ENCODE peak calls at places on chromosomes 2 and 18, in six cellular contexts. One of them, this sample, is unnamed.

GRCh38 chr2:10406491-10406890 is 41.6 kb downstream of the ODC1 start:
- DNase-seq in GDM1: no peak
- DNase-seq in RPMI7951: no peak
- DNase-seq in HT1080: no peak
- DNase-seq in NCI-H510A treated with DMSO at 0.1 percent for 48 hours: no peak
- DNase-seq in neural crest cell: no peak
- DNase-seq in this sample: no peak

GRCh38 chr18:48545690-48546365 is 7.0 kb downstream of the CTIF start:
- DNase-seq in neural crest cell: peak
- DNase-seq in GDM1: peak
- DNase-seq in NCI-H510A treated with DMSO at 0.1 percent for 48 hours: peak
- DNase-seq in HT1080: peak
- DNase-seq in RPMI7951: no peak
- DNase-seq in this sample: no peak

GRCh38 chr2:219279151-219279915 is at the start of gene DNAJB2:
- DNase-seq in neural crest cell: peak
- DNase-seq in NCI-H510A treated with DMSO at 0.1 percent for 48 hours: peak
- DNase-seq in RPMI7951: peak
- DNase-seq in GDM1: peak
- DNase-seq in HT1080: peak
- DNase-seq in this sample: peak

GRCh38 chr2:10931710-10932255 is 20.0 kb downstream of the KCNF1 start:
- DNase-seq in GDM1: no peak
- DNase-seq in neural crest cell: no peak
- DNase-seq in RPMI7951: peak
- DNase-seq in HT1080: peak
- DNase-seq in NCI-H510A treated with DMSO at 0.1 percent for 48 hours: no peak
- DNase-seq in this sample: no peak

GRCh38 chr18:79422022-79422782 is 26.5 kb downstream of the NFATC1 start:
- DNase-seq in neural crest cell: no peak
- DNase-seq in HT1080: peak
- DNase-seq in RPMI7951: no peak
- DNase-seq in GDM1: no peak
- DNase-seq in NCI-H510A treated with DMSO at 0.1 percent for 48 hours: no peak
- DNase-seq in this sample: no peak

GRCh38 chr2:158457826-158458616 is 1.3 kb downstream of the PKP4 start:
- DNase-seq in NCI-H510A treated with DMSO at 0.1 percent for 48 hours: peak
- DNase-seq in GDM1: no peak
- DNase-seq in neural crest cell: peak
- DNase-seq in RPMI7951: peak
- DNase-seq in HT1080: peak
- DNase-seq in this sample: peak

GRCh38 chr2:95319481-95320343 is 22.6 kb downstream of the KCNIP3 start:
- DNase-seq in RPMI7951: no peak
- DNase-seq in HT1080: no peak
- DNase-seq in NCI-H510A treated with DMSO at 0.1 percent for 48 hours: no peak
- DNase-seq in neural crest cell: no peak
- DNase-seq in GDM1: no peak
- DNase-seq in this sample: no peak

GRCh38 chr2:86413296-86414085 is 27.7 kb upstream of the KDM3A start:
- DNase-seq in NCI-H510A treated with DMSO at 0.1 percent for 48 hours: no peak
- DNase-seq in HT1080: no peak
- DNase-seq in neural crest cell: no peak
- DNase-seq in GDM1: no peak
- DNase-seq in RPMI7951: no peak
- DNase-seq in this sample: no peak

GRCh38 chr2:95315801-95316411 is 18.8 kb downstream of the KCNIP3 start:
- DNase-seq in RPMI7951: peak
- DNase-seq in NCI-H510A treated with DMSO at 0.1 percent for 48 hours: no peak
- DNase-seq in HT1080: peak
- DNase-seq in neural crest cell: no peak
- DNase-seq in GDM1: no peak
- DNase-seq in this sample: no peak

GRCh38 chr2:53021285-53021684 is 746.3 kb upstream of the CHAC2 start:
- DNase-seq in RPMI7951: no peak
- DNase-seq in GDM1: no peak
- DNase-seq in neural crest cell: no peak
- DNase-seq in NCI-H510A treated with DMSO at 0.1 percent for 48 hours: no peak
- DNase-seq in HT1080: peak
- DNase-seq in this sample: no peak

GRCh38 chr2:203859030-203859854 is 8.3 kb upstream of the CTLA4 start:
- DNase-seq in RPMI7951: no peak
- DNase-seq in NCI-H510A treated with DMSO at 0.1 percent for 48 hours: no peak
- DNase-seq in neural crest cell: no peak
- DNase-seq in GDM1: no peak
- DNase-seq in HT1080: no peak
- DNase-seq in this sample: no peak

GRCh38 chr2:141911485-141912066 is 219.2 kb downstream of the LRP1B start:
- DNase-seq in GDM1: no peak
- DNase-seq in HT1080: peak
- DNase-seq in NCI-H510A treated with DMSO at 0.1 percent for 48 hours: peak
- DNase-seq in RPMI7951: no peak
- DNase-seq in neural crest cell: peak
- DNase-seq in this sample: peak

GRCh38 chr2:15863494-15864175 is 76.7 kb upstream of the MYCN start:
- DNase-seq in HT1080: no peak
- DNase-seq in GDM1: no peak
- DNase-seq in NCI-H510A treated with DMSO at 0.1 percent for 48 hours: no peak
- DNase-seq in RPMI7951: no peak
- DNase-seq in neural crest cell: no peak
- DNase-seq in this sample: no peak

GRCh38 chr2:10517351-10518043 is 69.4 kb upstream of the ODC1 start:
- DNase-seq in NCI-H510A treated with DMSO at 0.1 percent for 48 hours: no peak
- DNase-seq in neural crest cell: no peak
- DNase-seq in RPMI7951: no peak
- DNase-seq in GDM1: no peak
- DNase-seq in HT1080: no peak
- DNase-seq in this sample: no peak

GRCh38 chr2:120344214-120344990 is 1.5 kb upstream of the INHBB start:
- DNase-seq in HT1080: no peak
- DNase-seq in NCI-H510A treated with DMSO at 0.1 percent for 48 hours: peak
- DNase-seq in RPMI7951: no peak
- DNase-seq in neural crest cell: peak
- DNase-seq in GDM1: no peak
- DNase-seq in this sample: no peak

GRCh38 chr2:29262681-29263260 is 147.6 kb downstream of the CLIP4 start:
- DNase-seq in neural crest cell: no peak
- DNase-seq in HT1080: no peak
- DNase-seq in NCI-H510A treated with DMSO at 0.1 percent for 48 hours: peak
- DNase-seq in RPMI7951: peak
- DNase-seq in GDM1: no peak
- DNase-seq in this sample: no peak

GRCh38 chr2:176096243-176096985 is 3.2 kb upstream of the HOXD12 start:
- DNase-seq in NCI-H510A treated with DMSO at 0.1 percent for 48 hours: no peak
- DNase-seq in HT1080: peak
- DNase-seq in neural crest cell: no peak
- DNase-seq in RPMI7951: peak
- DNase-seq in GDM1: no peak
- DNase-seq in this sample: no peak

GRCh38 chr18:78735131-78736014 is 244.2 kb upstream of the SALL3 start:
- DNase-seq in NCI-H510A treated with DMSO at 0.1 percent for 48 hours: no peak
- DNase-seq in HT1080: no peak
- DNase-seq in RPMI7951: no peak
- DNase-seq in neural crest cell: no peak
- DNase-seq in GDM1: no peak
- DNase-seq in this sample: no peak

GRCh38 chr2:127397568-127398238 is 9.9 kb upstream of the MAP3K2 start:
- DNase-seq in HT1080: no peak
- DNase-seq in neural crest cell: no peak
- DNase-seq in NCI-H510A treated with DMSO at 0.1 percent for 48 hours: no peak
- DNase-seq in RPMI7951: no peak
- DNase-seq in GDM1: no peak
- DNase-seq in this sample: no peak

GRCh38 chr2:96254592-96254991 is 11.2 kb downstream of the TMEM127 start:
- DNase-seq in NCI-H510A treated with DMSO at 0.1 percent for 48 hours: no peak
- DNase-seq in neural crest cell: no peak
- DNase-seq in HT1080: no peak
- DNase-seq in RPMI7951: no peak
- DNase-seq in GDM1: no peak
- DNase-seq in this sample: peak

GRCh38 chr2:162462911-162463310 is 119.0 kb downstream of the GCA start:
- DNase-seq in RPMI7951: no peak
- DNase-seq in HT1080: no peak
- DNase-seq in NCI-H510A treated with DMSO at 0.1 percent for 48 hours: no peak
- DNase-seq in neural crest cell: no peak
- DNase-seq in GDM1: no peak
- DNase-seq in this sample: no peak

GRCh38 chr2:227471924-227472264 is at the start of gene AGFG1:
- DNase-seq in RPMI7951: peak
- DNase-seq in HT1080: peak
- DNase-seq in neural crest cell: peak
- DNase-seq in GDM1: peak
- DNase-seq in NCI-H510A treated with DMSO at 0.1 percent for 48 hours: peak
- DNase-seq in this sample: peak

GRCh38 chr2:80054339-80054675 is 250.2 kb downstream of the LRRTM1 start:
- DNase-seq in neural crest cell: no peak
- DNase-seq in GDM1: no peak
- DNase-seq in HT1080: peak
- DNase-seq in RPMI7951: no peak
- DNase-seq in NCI-H510A treated with DMSO at 0.1 percent for 48 hours: no peak
- DNase-seq in this sample: no peak

GRCh38 chr18:54961016-54961423 is 1.8 kb upstream of the CCDC68 start:
- DNase-seq in GDM1: no peak
- DNase-seq in HT1080: no peak
- DNase-seq in RPMI7951: no peak
- DNase-seq in neural crest cell: no peak
- DNase-seq in NCI-H510A treated with DMSO at 0.1 percent for 48 hours: no peak
- DNase-seq in this sample: no peak

GRCh38 chr2:63614983-63615945 is 26.5 kb downstream of the MDH1 start:
- DNase-seq in NCI-H510A treated with DMSO at 0.1 percent for 48 hours: no peak
- DNase-seq in neural crest cell: no peak
- DNase-seq in HT1080: peak
- DNase-seq in RPMI7951: peak
- DNase-seq in GDM1: no peak
- DNase-seq in this sample: no peak

GRCh38 chr2:148552675-148553331 is 91.7 kb upstream of the EPC2 start:
- DNase-seq in GDM1: no peak
- DNase-seq in HT1080: peak
- DNase-seq in RPMI7951: peak
- DNase-seq in neural crest cell: no peak
- DNase-seq in NCI-H510A treated with DMSO at 0.1 percent for 48 hours: peak
- DNase-seq in this sample: peak

GRCh38 chr2:3430740-3431490 is 51.4 kb downstream of the TRAPPC12 start:
- DNase-seq in HT1080: no peak
- DNase-seq in NCI-H510A treated with DMSO at 0.1 percent for 48 hours: no peak
- DNase-seq in neural crest cell: no peak
- DNase-seq in GDM1: no peak
- DNase-seq in RPMI7951: no peak
- DNase-seq in this sample: no peak